ENCODE peak calls at places on chromosomes 11 and 22, in seven cellular contexts. J, Z, O, H, E, S and V are unnamed samples.

GRCh38 chr11:5596611-5597201 is at the start of gene TRIM6:
- DNase-seq in Z (no peak), O (peak; percentile 61), S (no peak), H (no peak), J (no peak), E (no peak), V (no peak)

GRCh38 chr22:49626361-49627216 is 201.1 kb downstream of the BRD1 start:
- DNase-seq in H (no peak), Z (no peak), E (no peak), J (no peak), S (no peak), O (no peak), V (no peak)

GRCh38 chr11:34630544-34630943 is 9.7 kb downstream of the EHF start:
- DNase-seq in O (no peak), J (no peak), Z (no peak), S (no peak), E (no peak), H (no peak), V (no peak)

GRCh38 chr22:42179616-42180015 is 49.0 kb upstream of the CYP2D6 start:
- DNase-seq in O (no peak), H (no peak), E (no peak), S (no peak), Z (no peak), J (no peak), V (no peak)

GRCh38 chr11:116826751-116827431 is 2.8 kb upstream of the APOC3 start:
- DNase-seq in J (no peak), S (no peak), E (no peak), Z (no peak), O (peak; percentile 95), H (no peak), V (no peak)

GRCh38 chr11:134584001-134584561 is 172.0 kb upstream of the B3GAT1 start:
- DNase-seq in H (no peak), E (no peak), S (no peak), J (no peak), O (no peak), Z (no peak), V (no peak)

GRCh38 chr22:43500792-43501785 is 89.3 kb downstream of the MPPED1 start:
- DNase-seq in Z (no peak), O (no peak), S (no peak), E (no peak), J (no peak), H (no peak), V (no peak)

GRCh38 chr22:30717952-30718351 is 23.3 kb downstream of the OSBP2 start:
- DNase-seq in S (no peak), E (no peak), J (no peak), H (no peak), Z (no peak), O (no peak), V (no peak)

GRCh38 chr11:64763804-64764611 is 4.2 kb upstream of the PYGM start:
- DNase-seq in O (peak; percentile 39), E (peak; percentile 63), S (no peak), Z (no peak), J (no peak), H (no peak), V (no peak)

GRCh38 chr11:41879186-41879738 is 419.8 kb upstream of the LRRC4C start:
- DNase-seq in J (no peak), H (peak; percentile 89), O (no peak), Z (no peak), S (no peak), E (no peak), V (no peak)

GRCh38 chr22:24962835-24963234 is 10.3 kb downstream of the KIAA1671 start:
- DNase-seq in H (no peak), E (no peak), J (no peak), Z (no peak), S (no peak), O (no peak), V (no peak)

GRCh38 chr11:47152126-47152952 is 24.3 kb downstream of the ARFGAP2 start:
- DNase-seq in O (no peak), E (no peak), J (no peak), Z (no peak), S (no peak), H (no peak), V (peak; percentile 24)

GRCh38 chr11:121810291-121810690 is 305.7 kb downstream of the BLID start:
- DNase-seq in H (no peak), E (no peak), Z (no peak), O (no peak), J (no peak), S (no peak), V (no peak)

GRCh38 chr22:48090332-48090672 is 1327.9 kb downstream of the TBC1D22A start:
- DNase-seq in E (no peak), S (no peak), O (no peak), J (no peak), H (no peak), Z (no peak), V (no peak)

GRCh38 chr22:24521791-24522245 is 26.7 kb downstream of the UPB1 start:
- DNase-seq in S (peak; percentile 48), Z (peak; percentile 90), J (no peak), O (peak; percentile 95), H (peak; percentile 57), E (peak; percentile 29), V (no peak)

GRCh38 chr11:13896175-13896989 is 66.1 kb upstream of the SPON1 start:
- DNase-seq in J (no peak), O (no peak), H (no peak), S (no peak), Z (no peak), E (no peak), V (no peak)

GRCh38 chr11:1756791-1757771 is 6.6 kb downstream of the CTSD start:
- DNase-seq in S (no peak), Z (no peak), O (no peak), E (no peak), H (no peak), J (no peak), V (no peak)

GRCh38 chr22:11598492-11599440 is 3929.2 kb upstream of the OR11H1 start:
- DNase-seq in Z (no peak), H (no peak), J (no peak), S (no peak), E (no peak), O (no peak), V (no peak)

GRCh38 chr22:39908737-39909136 is 7.9 kb downstream of the GRAP2 start:
- DNase-seq in J (no peak), E (no peak), Z (no peak), H (no peak), S (no peak), O (no peak), V (no peak)

GRCh38 chr11:57303990-57304579 is 20.7 kb downstream of the TNKS1BP1 start:
- DNase-seq in J (no peak), E (no peak), H (peak; percentile 72), Z (peak; percentile 39), S (no peak), O (no peak), V (peak; percentile 46)

GRCh38 chr22:19455585-19456370 is 8.3 kb upstream of the C22orf39 start:
- DNase-seq in E (no peak), O (no peak), S (no peak), J (no peak), H (no peak), Z (no peak), V (no peak)

GRCh38 chr11:116073854-116074837 is 569.9 kb upstream of the CADM1 start:
- DNase-seq in S (peak; percentile 78), H (no peak), O (peak; percentile 74), E (no peak), Z (no peak), J (no peak), V (no peak)

GRCh38 chr11:36253238-36253637 is 36.0 kb downstream of the COMMD9 start:
- DNase-seq in J (no peak), Z (no peak), H (no peak), O (peak; percentile 1), E (no peak), S (no peak), V (no peak)

GRCh38 chr22:43862074-43862881 is at the start of gene SULT4A1:
- DNase-seq in E (no peak), Z (peak; percentile 35), H (no peak), O (peak; percentile 43), S (no peak), J (no peak), V (peak; percentile 79)

GRCh38 chr22:42933783-42934144 is 76.7 kb upstream of the ARFGAP3 start:
- DNase-seq in S (no peak), O (no peak), H (peak; percentile 77), Z (no peak), E (no peak), J (no peak), V (no peak)